ENCODE peak calls at places on chromosomes 2 and 18, in eight cellular contexts. H is AG08395; G is activated naive CD4-positive, alpha-beta T cell; Q is occipital lobe; S is GF-D8; V is CD4-positive, alpha-beta memory T cell; R is dorsolateral prefrontal cortex; C is activated CD4-positive, alpha-beta T cell treated with anti-CD3 and anti-CD28 coated beads for 48 hours. N is an unnamed sample.

GRCh38 chr2:69191672-69192071 is 178.7 kb downstream of the ANTXR1 start:
- DNase-seq in H (no peak), G (no peak), Q (no peak), S (no peak), V (no peak), R (no peak), C (no peak), N (peak)

GRCh38 chr2:229810786-229811185 is 96.4 kb upstream of the DNER start:
- DNase-seq in H (peak), G (no peak), Q (no peak), S (no peak), V (no peak), R (no peak), C (no peak), N (peak)

GRCh38 chr2:85754313-85755095 is 713 bp downstream of the ATOH8 start:
- DNase-seq in H (peak), G (no peak), Q (no peak), S (no peak), V (peak), R (no peak), C (peak), N (peak)

GRCh38 chr2:48131503-48132293 is 225.4 kb upstream of the FBXO11 start:
- DNase-seq in H (peak), G (no peak), Q (no peak), S (no peak), V (peak), R (peak), C (no peak), N (no peak)

GRCh38 chr2:127588241-127588640 is 52.8 kb downstream of the MYO7B start:
- DNase-seq in H (no peak), G (no peak), Q (no peak), S (no peak), V (no peak), R (no peak), C (no peak), N (no peak)

GRCh38 chr18:32618501-32618985 is 147.9 kb upstream of the GAREM1 start:
- DNase-seq in H (no peak), G (no peak), Q (no peak), S (no peak), V (no peak), R (no peak), C (no peak), N (no peak)

GRCh38 chr18:24503182-24503581 is 42.7 kb downstream of the HRH4 start:
- DNase-seq in H (no peak), G (no peak), Q (no peak), S (no peak), V (no peak), R (no peak), C (no peak), N (no peak)

GRCh38 chr2:136021976-136022375 is 36.5 kb upstream of the DARS1 start:
- DNase-seq in H (no peak), G (no peak), Q (no peak), S (no peak), V (no peak), R (no peak), C (no peak), N (no peak)

GRCh38 chr18:43719264-43719795 is 442.0 kb upstream of the SYT4 start:
- DNase-seq in H (no peak), G (no peak), Q (no peak), S (no peak), V (no peak), R (no peak), C (no peak), N (no peak)

GRCh38 chr18:58252166-58252565 is 208.1 kb downstream of the NEDD4L start:
- DNase-seq in H (no peak), G (no peak), Q (no peak), S (no peak), V (no peak), R (no peak), C (no peak), N (no peak)

GRCh38 chr18:12485479-12486105 is 77.9 kb downstream of the PRELID3A start:
- DNase-seq in H (no peak), G (no peak), Q (no peak), S (no peak), V (no peak), R (no peak), C (no peak), N (no peak)

GRCh38 chr2:86072271-86072858 is 33.3 kb downstream of the POLR1A start:
- DNase-seq in H (peak), G (no peak), Q (no peak), S (peak), V (no peak), R (peak), C (no peak), N (peak)

GRCh38 chr2:11583203-11583752 is 49.4 kb downstream of the GREB1 start:
- DNase-seq in H (no peak), G (no peak), Q (no peak), S (no peak), V (no peak), R (no peak), C (no peak), N (no peak)

N was measured in GM03348.